ENCODE peak calls at places on chromosomes 5 and 9, in ten cellular contexts. D, X, W, C, E, U, G, Q, O and J are unnamed samples.
A peak's percentile ranks its signal among the peaks of the same experiment; 100 is the strongest.

GRCh38 chr5:62457071-62457470 is 44.5 kb downstream of the IPO11 start:
- DNase-seq in D (no peak), X (no peak), W (no peak), C (peak; percentile 56), E (no peak), U (peak; percentile 45), G (no peak), Q (no peak), O (no peak), J (no peak)

GRCh38 chr9:129393064-129393463 is 215.0 kb upstream of the IER5L start:
- DNase-seq in D (no peak), X (no peak), W (no peak), C (no peak), E (no peak), U (no peak), G (no peak), Q (no peak), O (no peak), J (no peak)

GRCh38 chr5:71923755-71924154 is 183.5 kb upstream of the MAP1B start:
- DNase-seq in D (no peak), X (no peak), W (no peak), C (no peak), E (no peak), U (no peak), G (no peak), Q (no peak), O (no peak), J (no peak)

GRCh38 chr9:134571946-134572914 is 69.4 kb upstream of the COL5A1 start:
- DNase-seq in D (no peak), X (peak; percentile 8), W (peak; percentile 3), C (no peak), E (no peak), U (no peak), G (no peak), Q (no peak), O (peak; percentile 8), J (no peak)

GRCh38 chr5:153147891-153148623 is 342.4 kb upstream of the GRIA1 start:
- DNase-seq in D (peak; percentile 15), X (no peak), W (no peak), C (peak; percentile 78), E (peak; percentile 7), U (peak; percentile 70), G (peak; percentile 6), Q (peak; percentile 39), O (peak; percentile 17), J (peak; percentile 14)

GRCh38 chr9:107540167-107540566 is 50.6 kb upstream of the KLF4 start:
- DNase-seq in D (no peak), X (no peak), W (no peak), C (no peak), E (no peak), U (peak; percentile 18), G (no peak), Q (no peak), O (no peak), J (no peak)

GRCh38 chr5:138953370-138954256 is 78.5 kb upstream of the LRRTM2 start:
- DNase-seq in D (no peak), X (peak; percentile 86), W (peak; percentile 92), C (no peak), E (peak; percentile 82), U (peak; percentile 66), G (no peak), Q (no peak), O (peak; percentile 79), J (no peak)

GRCh38 chr5:126497506-126497905 is 74.3 kb downstream of the GRAMD2B start:
- DNase-seq in D (no peak), X (no peak), W (no peak), C (no peak), E (no peak), U (no peak), G (no peak), Q (peak; percentile 7), O (no peak), J (no peak)

GRCh38 chr9:98288876-98289275 is 33.4 kb upstream of the TBC1D2 start:
- DNase-seq in D (peak; percentile 3), X (no peak), W (no peak), C (no peak), E (peak; percentile 61), U (no peak), G (no peak), Q (no peak), O (no peak), J (no peak)

GRCh38 chr5:144203750-144204596 is 33.3 kb downstream of the KCTD16 start:
- DNase-seq in D (peak; percentile 56), X (peak; percentile 37), W (no peak), C (peak; percentile 46), E (peak; percentile 72), U (peak; percentile 90), G (peak; percentile 43), Q (peak; percentile 64), O (peak; percentile 64), J (peak; percentile 53)

GRCh38 chr5:33088176-33088575 is 352.6 kb upstream of the TARS1 start:
- DNase-seq in D (no peak), X (no peak), W (no peak), C (no peak), E (no peak), U (peak; percentile 54), G (no peak), Q (no peak), O (no peak), J (no peak)

GRCh38 chr5:92332039-92332438 is 948.9 kb upstream of the ARRDC3 start:
- DNase-seq in D (no peak), X (no peak), W (no peak), C (peak; percentile 44), E (no peak), U (peak; percentile 41), G (no peak), Q (no peak), O (no peak), J (no peak)

GRCh38 chr5:6302684-6303083 is 75.7 kb downstream of the MED10 start:
- DNase-seq in D (no peak), X (no peak), W (no peak), C (no peak), E (no peak), U (peak; percentile 2), G (no peak), Q (no peak), O (no peak), J (peak; percentile 20)

GRCh38 chr5:151155149-151155776 is 2.3 kb downstream of the ANXA6 start:
- DNase-seq in D (no peak), X (no peak), W (no peak), C (no peak), E (peak; percentile 46), U (no peak), G (no peak), Q (peak; percentile 67), O (no peak), J (no peak)

GRCh38 chr9:4382722-4383317 is 83.0 kb upstream of the GLIS3 start:
- DNase-seq in D (peak; percentile 4), X (no peak), W (no peak), C (peak; percentile 14), E (peak; percentile 14), U (peak; percentile 60), G (peak; percentile 31), Q (no peak), O (no peak), J (peak; percentile 18)

GRCh38 chr9:304519-305185 is 90.0 kb downstream of the DOCK8 start:
- DNase-seq in D (no peak), X (no peak), W (no peak), C (peak; percentile 82), E (no peak), U (no peak), G (no peak), Q (no peak), O (no peak), J (peak; percentile 12)

GRCh38 chr5:82584631-82585030 is 306.5 kb upstream of the RPS23 start:
- DNase-seq in D (no peak), X (no peak), W (no peak), C (no peak), E (no peak), U (no peak), G (no peak), Q (no peak), O (no peak), J (no peak)

GRCh38 chr5:132451387-132451786 is 39.2 kb downstream of the IRF1 start:
- DNase-seq in D (no peak), X (no peak), W (no peak), C (no peak), E (no peak), U (no peak), G (no peak), Q (no peak), O (no peak), J (no peak)

DNA sequence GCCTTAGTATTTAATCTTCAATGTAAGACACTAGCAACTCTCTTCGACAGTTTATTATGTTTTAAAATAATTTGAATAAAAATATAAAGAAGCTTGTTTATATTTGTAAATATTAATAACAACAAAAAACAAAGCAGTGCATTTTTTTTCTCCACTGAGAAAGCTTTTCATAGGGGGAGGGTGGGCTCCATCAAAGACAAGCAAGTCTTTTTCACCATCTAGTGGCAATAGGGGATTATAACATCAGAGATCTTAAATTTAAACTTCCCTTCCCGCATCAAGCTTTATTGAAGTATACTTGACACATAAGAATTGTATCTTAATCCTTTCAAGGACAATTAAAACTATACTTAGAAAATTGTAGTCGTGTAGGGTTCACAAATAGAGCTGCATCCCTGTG is 9.3 kb upstream of the OR13F1 start:
- DNase-seq in D (no peak), X (no peak), W (no peak), C (no peak), E (no peak), U (peak; percentile 15), G (no peak), Q (peak; percentile 22), O (no peak), J (no peak)
- TF ChIP-seq CTCF in D (no peak), X (no peak), W (no peak), C (peak; percentile 23), E (no peak), U (no peak), G (no peak), Q (peak; percentile 68), O (no peak), J (peak; percentile 45)

DNA sequence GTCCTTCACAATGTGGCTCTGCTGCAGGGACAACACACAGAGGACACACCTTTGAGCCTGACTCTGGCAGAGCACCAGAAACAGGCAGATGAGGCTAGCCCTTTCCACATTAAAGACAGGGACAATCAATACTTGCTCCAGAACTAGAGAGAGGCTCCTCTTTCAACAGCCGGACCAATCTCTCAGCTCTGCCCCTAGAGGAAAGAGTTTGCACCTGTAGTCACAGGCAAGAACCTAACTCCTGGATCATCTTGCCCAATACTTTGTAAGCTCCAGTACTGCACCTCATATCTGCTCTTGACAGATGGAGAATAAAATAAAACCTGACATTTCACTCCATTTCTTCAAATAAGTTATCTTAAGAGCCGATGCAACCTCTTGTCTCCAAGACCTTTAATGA is 52.1 kb downstream of the EPB41L4A start:
- DNase-seq in D (peak; percentile 44), X (no peak), W (no peak), C (peak; percentile 15), E (peak; percentile 6), U (peak; percentile 2), G (peak; percentile 32), Q (peak; percentile 8), O (no peak), J (no peak)
- TF ChIP-seq CTCF in D (peak; percentile 36), X (no peak), W (peak; percentile 20), C (peak; percentile 57), E (no peak), U (peak; percentile 22), G (peak; percentile 24), Q (peak; percentile 62), O (no peak), J (no peak)

GRCh38 chr5:58490397-58491072 is 700 bp upstream of the GAPT start:
- DNase-seq in D (no peak), X (no peak), W (no peak), C (no peak), E (no peak), U (no peak), G (no peak), Q (peak; percentile 68), O (no peak), J (no peak)
- TF ChIP-seq CTCF in D (no peak), X (no peak), W (no peak), C (no peak), E (no peak), U (no peak), G (no peak), Q (no peak), O (no peak), J (no peak)

GRCh38 chr5:15499528-15500325 is at the start of gene FBXL7:
- DNase-seq in D (no peak), X (peak; percentile 82), W (peak; percentile 85), C (peak; percentile 52), E (peak; percentile 41), U (peak; percentile 80), G (peak; percentile 50), Q (no peak), O (no peak), J (peak; percentile 84)
- TF ChIP-seq CTCF in D (no peak), X (peak; percentile 29), W (peak; percentile 41), C (no peak), E (no peak), U (no peak), G (no peak), Q (no peak), O (no peak), J (no peak)